ENCODE peak calls at places on chromosome 22, in seven cellular contexts. S is RCC 7860; N is stimulated activated CD4-positive, alpha-beta T cell treated with anti-CD3 and anti-CD28 coated beads, Interleukin-4, amount 100 ng/mL, for 48 hours; I is mesendoderm; A is endothelial cell; K is HT-29; G is PC-3. T is an unnamed sample.

GRCh38 chr22:29782061-29782845 is 15.1 kb downstream of the UQCR10 start:
- DNase-seq in S (peak), N (no peak), I (no peak), A (no peak), K (no peak), G (peak), T (no peak)

GRCh38 chr22:37932821-37933578 is 20.4 kb downstream of the C22orf23 start:
- DNase-seq in S (no peak), N (no peak), I (no peak), A (no peak), K (no peak), G (no peak), T (no peak)

GRCh38 chr22:23300476-23300875 is 120.2 kb downstream of the BCR start:
- DNase-seq in S (no peak), N (no peak), I (no peak), A (no peak), K (no peak), G (no peak), T (no peak)

GRCh38 chr22:30115705-30116104 is 35.4 kb downstream of the HORMAD2 start:
- DNase-seq in S (peak), N (no peak), I (peak), A (no peak), K (no peak), G (peak), T (no peak)

GRCh38 chr22:27775087-27775697 is 26.4 kb downstream of the MN1 start:
- DNase-seq in S (no peak), N (no peak), I (no peak), A (no peak), K (no peak), G (no peak), T (no peak)

GRCh38 chr22:43159484-43160178 is 8.3 kb downstream of the TSPO start:
- DNase-seq in S (no peak), N (no peak), I (peak), A (peak), K (peak), G (no peak), T (no peak)

GRCh38 chr22:46275455-46276129 is 7.8 kb downstream of the TTC38 start:
- DNase-seq in S (no peak), N (no peak), I (no peak), A (no peak), K (no peak), G (no peak), T (no peak)

GRCh38 chr22:20980938-20981722 is 967 bp upstream of the LZTR1 start:
- DNase-seq in S (no peak), N (no peak), I (no peak), A (no peak), K (no peak), G (no peak), T (no peak)

GRCh38 chr22:21042978-21043855 is 2.5 kb upstream of the LRRC74B start:
- DNase-seq in S (peak), N (no peak), I (no peak), A (no peak), K (peak), G (peak), T (no peak)

GRCh38 chr22:48554893-48555552 is 1272.7 kb downstream of the BRD1 start:
- DNase-seq in S (no peak), N (no peak), I (peak), A (peak), K (peak), G (peak), T (no peak)

GRCh38 chr22:39908737-39909136 is 7.9 kb downstream of the GRAP2 start:
- DNase-seq in S (peak), N (no peak), I (no peak), A (no peak), K (no peak), G (peak), T (no peak)

GRCh38 chr22:35611891-35612576 is 5.1 kb downstream of the MB start:
- DNase-seq in S (no peak), N (no peak), I (no peak), A (no peak), K (no peak), G (no peak), T (no peak)

GRCh38 chr22:22691055-22691454 is 46.6 kb downstream of the GGTLC2 start:
- DNase-seq in S (no peak), N (no peak), I (no peak), A (no peak), K (no peak), G (no peak), T (no peak)

GRCh38 chr22:19987394-19988306 is 29.0 kb downstream of the ARVCF start:
- DNase-seq in S (no peak), N (no peak), I (no peak), A (no peak), K (no peak), G (no peak), T (no peak)

GRCh38 chr22:36379593-36380361 is 8.0 kb downstream of the MYH9 start:
- DNase-seq in S (no peak), N (no peak), I (no peak), A (no peak), K (no peak), G (peak), T (no peak)

GRCh38 chr22:20571531-20572007 is 64.2 kb downstream of the MED15 start:
- DNase-seq in S (no peak), N (peak), I (peak), A (peak), K (peak), G (peak), T (no peak)

GRCh38 chr22:23278883-23279675 is 98.8 kb downstream of the BCR start:
- DNase-seq in S (no peak), N (no peak), I (no peak), A (no peak), K (peak), G (peak), T (no peak)

GRCh38 chr22:23896523-23897186 is 2.5 kb downstream of the MIF start:
- DNase-seq in S (no peak), N (no peak), I (no peak), A (no peak), K (no peak), G (no peak), T (no peak)

GRCh38 chr22:43481528-43482309 is 69.9 kb downstream of the MPPED1 start:
- DNase-seq in S (no peak), N (no peak), I (peak), A (peak), K (no peak), G (no peak), T (no peak)

GRCh38 chr22:48706934-48707748 is 1120.5 kb downstream of the BRD1 start:
- DNase-seq in S (no peak), N (no peak), I (no peak), A (no peak), K (no peak), G (no peak), T (no peak)

GRCh38 chr22:50189184-50189848 is 3.6 kb downstream of the TRABD start:
- DNase-seq in S (no peak), N (no peak), I (no peak), A (no peak), K (peak), G (no peak), T (no peak)

GRCh38 chr22:41574847-41575381 is 14.1 kb downstream of the CSDC2 start:
- DNase-seq in S (peak), N (no peak), I (no peak), A (no peak), K (no peak), G (no peak), T (no peak)

GRCh38 chr22:44605486-44605885 is 96.5 kb upstream of the PRR5 start:
- DNase-seq in S (no peak), N (no peak), I (no peak), A (no peak), K (no peak), G (no peak), T (no peak)

GRCh38 chr22:35804421-35804820 is 86.7 kb downstream of the APOL5 start:
- DNase-seq in S (no peak), N (no peak), I (no peak), A (no peak), K (no peak), G (no peak), T (no peak)

GRCh38 chr22:41825376-41825775 is 7.5 kb upstream of the SREBF2 start:
- DNase-seq in S (no peak), N (no peak), I (peak), A (no peak), K (no peak), G (no peak), T (no peak)

GRCh38 chr22:27991586-27992293 is 72.7 kb upstream of the PITPNB start:
- DNase-seq in S (no peak), N (no peak), I (no peak), A (no peak), K (no peak), G (no peak), T (no peak)

GRCh38 chr22:46619240-46619829 is 851 bp upstream of the GRAMD4 start:
- DNase-seq in S (no peak), N (no peak), I (no peak), A (no peak), K (no peak), G (no peak), T (no peak)

GRCh38 chr22:33875316-33875715 is 45.0 kb downstream of the LARGE1 start:
- DNase-seq in S (no peak), N (no peak), I (no peak), A (no peak), K (no peak), G (no peak), T (no peak)

GRCh38 chr22:37981282-37982011 is 2.9 kb downstream of the SOX10 start:
- DNase-seq in S (no peak), N (no peak), I (no peak), A (no peak), K (no peak), G (no peak), T (no peak)

GRCh38 chr22:36386351-36386899 is 1.3 kb downstream of the MYH9 start:
- DNase-seq in S (peak), N (no peak), I (no peak), A (no peak), K (peak), G (no peak), T (no peak)

GRCh38 chr22:23591203-23591791 is 11.2 kb upstream of the IGLL1 start:
- DNase-seq in S (no peak), N (peak), I (peak), A (peak), K (peak), G (peak), T (no peak)

GRCh38 chr22:42648368-42649260 is 578 bp downstream of the CYB5R3 start:
- DNase-seq in S (peak), N (no peak), I (peak), A (no peak), K (peak), G (peak), T (no peak)

T was measured in esophagus squamous epithelium.